ENCODE peak calls at places on chromosomes 6 and 20, in four cellular contexts. O is stomach, E is ovary, C is IMR-90. X is an unnamed sample.

GRCh38 chr20:341682-342081 is 5.2 kb upstream of the NRSN2 start:
- DNase-seq in O (no peak), E (no peak), C (peak), X (no peak)

GRCh38 chr6:31462026-31462963 is 35.6 kb upstream of the MICB start:
- DNase-seq in O (no peak), E (no peak), C (peak), X (no peak)

GRCh38 chr6:165834613-165835259 is 171.7 kb upstream of the PDE10A start:
- DNase-seq in O (peak), E (peak), C (peak), X (no peak)

GRCh38 chr6:53794073-53794719 is 609 bp upstream of the LRRC1 start:
- DNase-seq in O (peak), E (peak), C (peak), X (no peak)

GRCh38 chr6:33050013-33050800 is 23.2 kb downstream of the HLA-DPA1 start:
- DNase-seq in O (no peak), E (no peak), C (no peak), X (no peak)

GRCh38 chr6:116287668-116288282 is 8.0 kb upstream of the TSPYL1 start:
- DNase-seq in O (no peak), E (no peak), C (peak), X (no peak)

GRCh38 chr6:114810468-114810867 is 467.6 kb upstream of the HS3ST5 start:
- DNase-seq in O (no peak), E (no peak), C (no peak), X (no peak)

GRCh38 chr6:51323056-51323455 is 504.4 kb downstream of the TFAP2B start:
- DNase-seq in O (no peak), E (no peak), C (no peak), X (no peak)

GRCh38 chr6:50361641-50362331 is 312.1 kb upstream of the DEFB112 start:
- DNase-seq in O (no peak), E (no peak), C (no peak), X (no peak)

GRCh38 chr20:35539756-35540212 is 2.1 kb upstream of the ERGIC3 start:
- DNase-seq in O (peak), E (no peak), C (no peak), X (no peak)

GRCh38 chr20:24648919-24649318 is 179.5 kb downstream of the SYNDIG1 start:
- DNase-seq in O (no peak), E (no peak), C (no peak), X (no peak)

GRCh38 chr6:52598123-52598823 is 21.4 kb upstream of the TRAM2 start:
- DNase-seq in O (peak), E (peak), C (peak), X (peak)

GRCh38 chr6:89952696-89953095 is 58.4 kb downstream of the GJA10 start:
- DNase-seq in O (no peak), E (no peak), C (peak), X (no peak)

GRCh38 chr6:2714359-2714895 is 36.3 kb downstream of the MYLK4 start:
- DNase-seq in O (no peak), E (peak), C (peak), X (no peak)

GRCh38 chr20:63123326-63123725 is 92.6 kb downstream of the YTHDF1 start:
- DNase-seq in O (no peak), E (no peak), C (no peak), X (no peak)

GRCh38 chr6:83853178-83853967 is at the start of gene RIPPLY2:
- DNase-seq in O (no peak), E (no peak), C (peak), X (peak)

GRCh38 chr6:75446278-75446880 is 47.2 kb downstream of the FILIP1 start:
- DNase-seq in O (no peak), E (no peak), C (no peak), X (no peak)

GRCh38 chr20:63774348-63774735 is 34.8 kb downstream of the SLC2A4RG start:
- DNase-seq in O (no peak), E (no peak), C (no peak), X (no peak)

GRCh38 chr20:4912380-4913142 is 88.7 kb downstream of the SLC23A2 start:
- DNase-seq in O (no peak), E (no peak), C (no peak), X (no peak)

GRCh38 chr20:24583169-24583792 is 113.9 kb downstream of the SYNDIG1 start:
- DNase-seq in O (no peak), E (no peak), C (no peak), X (no peak)

GRCh38 chr6:73285674-73286283 is 22.8 kb upstream of the KHDC1 start:
- DNase-seq in O (no peak), E (no peak), C (peak), X (no peak)

GRCh38 chr6:100202417-100203194 is 208.6 kb upstream of the MCHR2 start:
- DNase-seq in O (no peak), E (no peak), C (peak), X (no peak)

GRCh38 chr6:106829451-106829850 is 145.1 kb downstream of the CD24 start:
- DNase-seq in O (no peak), E (no peak), C (no peak), X (no peak)

GRCh38 chr6:14915888-14916832 is 329.7 kb upstream of the JARID2 start:
- DNase-seq in O (no peak), E (no peak), C (no peak), X (no peak)

GRCh38 chr20:63357921-63358905 is 2.9 kb downstream of the CHRNA4 start:
- DNase-seq in O (peak), E (no peak), C (no peak), X (no peak)

GRCh38 chr6:155154158-155154830 is 109.5 kb upstream of the CLDN20 start:
- DNase-seq in O (no peak), E (no peak), C (peak), X (no peak)

GRCh38 chr6:79762370-79762769 is 131.2 kb downstream of the SH3BGRL2 start:
- DNase-seq in O (no peak), E (no peak), C (no peak), X (no peak)

GRCh38 chr6:22250486-22250885 is 46.4 kb downstream of the PRL start:
- DNase-seq in O (no peak), E (no peak), C (no peak), X (no peak)

GRCh38 chr6:153001767-153002612 is 519 bp downstream of the MTRF1L start:
- DNase-seq in O (no peak), E (no peak), C (no peak), X (no peak)

GRCh38 chr6:25659633-25660368 is 7.8 kb downstream of the SCGN start:
- DNase-seq in O (no peak), E (no peak), C (no peak), X (no peak)

GRCh38 chr6:42709871-42710270 is 12.5 kb downstream of the PRPH2 start:
- DNase-seq in O (no peak), E (no peak), C (no peak), X (no peak)

DNA sequence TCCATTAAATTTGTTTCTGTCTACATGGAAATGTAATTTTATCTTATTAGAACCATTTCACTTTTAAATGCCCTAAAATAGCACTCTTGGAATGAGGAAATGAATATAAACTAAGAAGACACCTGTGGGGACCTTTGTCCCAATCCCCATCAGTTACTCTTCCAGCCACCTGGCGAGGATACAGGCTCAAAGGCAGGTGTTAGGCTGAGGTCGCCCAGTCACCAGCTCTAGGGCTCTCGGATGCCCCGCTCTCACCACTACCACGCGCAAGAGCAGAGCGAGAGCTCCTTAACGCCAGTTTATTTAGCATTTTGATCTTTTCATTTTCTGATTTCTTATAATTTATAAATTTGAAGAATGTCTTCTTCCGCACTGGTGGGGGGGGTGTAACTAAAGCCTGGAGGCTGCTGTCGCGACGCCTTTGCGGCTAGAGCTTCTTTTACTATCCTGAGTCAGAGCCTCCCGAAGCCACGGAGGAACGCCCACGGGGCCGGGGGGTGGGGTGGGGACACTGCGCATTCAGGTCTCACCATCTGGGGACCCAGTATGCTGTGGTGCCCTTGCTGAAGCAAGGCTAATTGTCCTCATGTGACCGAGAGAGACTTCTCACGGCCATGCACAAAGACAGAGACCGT is 38.7 kb upstream of the AFDN start:
- DNase-seq in O (no peak), E (no peak), C (no peak), X (no peak)
- TF ChIP-seq POLR2A in O (no peak), E (no peak), C (no peak), X (no peak)

GRCh38 chr6:142013875-142014495 is 118.7 kb upstream of the GJE1 start:
- DNase-seq in O (no peak), E (no peak), C (no peak), X (no peak)

GRCh38 chr6:142011775-142012174 is 121.0 kb upstream of the GJE1 start:
- DNase-seq in O (no peak), E (no peak), C (no peak), X (no peak)

GRCh38 chr6:142013286-142013685 is 119.4 kb upstream of the GJE1 start:
- DNase-seq in O (no peak), E (no peak), C (peak), X (no peak)

GRCh38 chr6:142015011-142015410 is 117.7 kb upstream of the GJE1 start:
- DNase-seq in O (no peak), E (no peak), C (no peak), X (no peak)

GRCh38 chr6:142014515-142014914 is 118.2 kb upstream of the GJE1 start:
- DNase-seq in O (no peak), E (no peak), C (peak), X (no peak)
- TF ChIP-seq POLR2A in O (no peak), E (no peak), C (no peak), X (no peak)

DNA sequence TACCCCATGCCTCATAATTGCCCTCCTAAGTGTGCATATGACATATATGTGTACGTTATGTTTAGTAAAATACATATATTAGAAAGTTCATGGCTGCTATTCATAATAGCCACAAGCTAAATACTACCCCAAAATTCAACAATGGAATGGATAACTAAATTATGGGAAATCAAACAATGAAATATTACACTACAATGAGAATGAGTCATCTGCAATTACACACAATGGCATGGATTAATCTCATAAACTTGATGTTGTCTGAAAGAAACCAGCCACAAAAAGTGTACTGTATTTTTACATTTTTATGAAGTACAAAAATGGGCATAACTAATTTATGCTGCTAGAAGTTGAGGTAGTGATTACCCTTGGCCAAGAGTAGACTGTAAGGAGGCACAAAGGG is 477.0 kb downstream of the HAO1 start:
- DNase-seq in O (no peak), E (no peak), C (no peak), X (no peak)
- TF ChIP-seq POLR2A in O (no peak), E (no peak), C (no peak), X (no peak)

GRCh38 chr20:12698817-12699216 is 310.0 kb upstream of the SPTLC3 start:
- DNase-seq in O (no peak), E (no peak), C (no peak), X (no peak)

GRCh38 chr20:12695937-12696336 is 312.8 kb upstream of the SPTLC3 start:
- DNase-seq in O (no peak), E (no peak), C (no peak), X (no peak)

GRCh38 chr20:12699374-12700228 is 309.2 kb upstream of the SPTLC3 start:
- DNase-seq in O (no peak), E (no peak), C (no peak), X (no peak)

GRCh38 chr20:12702312-12702711 is 306.5 kb upstream of the SPTLC3 start:
- DNase-seq in O (no peak), E (no peak), C (no peak), X (no peak)

DNA sequence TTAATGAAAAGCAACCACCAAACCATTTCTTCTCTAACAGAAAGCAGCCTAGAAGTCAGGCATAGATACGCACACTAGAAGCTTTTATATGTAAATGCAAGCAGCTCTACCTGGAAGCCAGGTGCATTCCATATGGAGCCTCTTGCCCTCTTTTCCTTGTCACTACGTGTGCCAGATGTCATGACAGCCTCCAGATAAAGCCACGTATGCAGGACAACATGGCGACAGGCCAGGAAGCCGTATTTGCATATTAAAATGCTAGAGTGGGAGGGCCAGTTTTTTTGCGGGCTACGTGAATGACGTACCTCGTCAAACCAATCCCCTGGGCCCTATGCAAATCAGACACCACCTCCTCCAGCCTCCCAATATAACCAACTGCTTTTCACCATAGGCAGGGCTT is 308.1 kb upstream of the SPTLC3 start:
- DNase-seq in O (no peak), E (no peak), C (no peak), X (no peak)
- TF ChIP-seq POLR2A in O (no peak), E (no peak), C (no peak), X (no peak)

GRCh38 chr20:32541917-32542615 is 43.1 kb downstream of the NOL4L start:
- DNase-seq in O (no peak), E (no peak), C (no peak), X (no peak)

GRCh38 chr20:32539063-32539816 is 45.9 kb downstream of the NOL4L start:
- DNase-seq in O (no peak), E (no peak), C (no peak), X (no peak)

GRCh38 chr20:32538526-32538918 is 46.6 kb downstream of the NOL4L start:
- DNase-seq in O (no peak), E (no peak), C (no peak), X (no peak)

GRCh38 chr20:32537657-32538525 is 47.2 kb downstream of the NOL4L start:
- DNase-seq in O (no peak), E (no peak), C (no peak), X (no peak)

DNA sequence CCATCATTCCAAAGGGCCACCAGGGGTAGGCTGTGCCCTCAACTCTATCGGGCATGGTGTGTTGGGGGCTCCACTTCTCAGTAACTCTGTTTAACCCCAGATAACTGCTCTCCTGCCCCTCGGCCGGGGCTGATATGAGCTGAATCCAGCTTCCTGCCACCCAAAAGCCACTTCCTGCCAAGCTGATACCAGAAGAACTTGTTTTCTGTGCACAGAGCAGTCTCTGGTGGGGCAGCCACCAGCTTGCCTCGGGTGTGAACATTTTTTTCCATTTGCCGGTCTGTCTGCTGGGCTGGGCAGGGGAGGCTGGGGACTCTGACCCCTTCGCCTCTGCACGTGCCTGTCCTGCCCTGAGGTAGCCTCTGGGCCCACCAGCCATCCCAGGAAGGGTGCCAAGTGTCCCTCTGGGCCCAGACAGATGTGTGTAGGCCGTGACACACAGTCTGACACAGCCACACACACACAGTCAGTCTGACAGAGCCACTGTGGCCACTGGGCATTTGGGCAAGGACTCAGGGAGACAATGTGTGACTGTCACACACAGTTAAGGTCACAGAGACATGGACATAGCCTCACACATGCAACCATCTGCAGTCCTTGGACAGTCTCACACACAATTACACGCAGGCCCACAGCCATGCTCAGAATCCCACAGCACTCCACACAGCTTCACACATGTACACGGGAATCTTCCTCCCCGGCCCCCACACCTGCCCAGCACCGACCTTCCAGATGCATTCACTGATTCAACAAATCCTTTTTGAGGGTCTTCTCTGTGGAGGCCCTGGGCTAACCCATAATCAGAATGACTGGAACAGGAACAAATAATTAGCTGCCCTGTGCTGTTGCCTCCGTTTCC is 45.1 kb downstream of the NOL4L start:
- DNase-seq in O (peak), E (no peak), C (no peak), X (no peak)
- TF ChIP-seq POLR2A in O (no peak), E (no peak), C (no peak), X (no peak)

GRCh38 chr6:46246081-46246480 is 75.3 kb upstream of the ENPP5 start:
- DNase-seq in O (no peak), E (no peak), C (no peak), X (no peak)

GRCh38 chr6:46242921-46243320 is 72.1 kb upstream of the ENPP5 start:
- DNase-seq in O (no peak), E (no peak), C (no peak), X (no peak)

GRCh38 chr6:46246727-46247126 is 75.9 kb upstream of the ENPP5 start:
- DNase-seq in O (no peak), E (no peak), C (no peak), X (no peak)

GRCh38 chr6:46243754-46244153 is 73.0 kb upstream of the ENPP5 start:
- DNase-seq in O (no peak), E (no peak), C (no peak), X (no peak)

GRCh38 chr6:46244670-46245069 is 73.9 kb upstream of the ENPP5 start:
- DNase-seq in O (no peak), E (no peak), C (no peak), X (no peak)
- TF ChIP-seq POLR2A in O (no peak), E (no peak), C (no peak), X (no peak)